ENCODE peak calls at places on chromosome 2, in four cellular contexts. I is T-helper 9 cell, Q is hippocampal formation, U is HepG2. D is an unnamed sample.

GRCh38 chr2:46937457-46937856 is 21.9 kb upstream of the MCFD2 start:
- DNase-seq in I (no peak), Q (no peak), U (no peak), D (no peak)

GRCh38 chr2:19868705-19869550 is 32.9 kb downstream of the TTC32 start:
- DNase-seq in I (peak), Q (no peak), U (no peak), D (no peak)

GRCh38 chr2:17877811-17878221 is 651 bp upstream of the KCNS3 start:
- DNase-seq in I (no peak), Q (no peak), U (no peak), D (no peak)

GRCh38 chr2:32424739-32425138 is 67.9 kb downstream of the BIRC6 start:
- DNase-seq in I (no peak), Q (no peak), U (no peak), D (no peak)

GRCh38 chr2:211259831-211260476 is 703.6 kb downstream of the CPS1 start:
- DNase-seq in I (no peak), Q (no peak), U (no peak), D (no peak)

GRCh38 chr2:85935170-85935745 is 46.5 kb upstream of the ST3GAL5 start:
- DNase-seq in I (no peak), Q (no peak), U (no peak), D (no peak)

GRCh38 chr2:72082887-72083286 is 64.8 kb downstream of the CYP26B1 start:
- DNase-seq in I (no peak), Q (no peak), U (no peak), D (no peak)

GRCh38 chr2:85802337-85803103 is 48.7 kb downstream of the ATOH8 start:
- DNase-seq in I (no peak), Q (no peak), U (no peak), D (no peak)

D was measured in HT-29.